ENCODE peak calls at places on chromosomes 6 and 20, in six cellular contexts. Z is heart right ventricle, U is coronary artery, Y is choroid plexus epithelial cell, G is brain microvascular endothelial cell, Q is upper lobe of left lung. D is an unnamed sample.
A peak's percentile ranks its signal among the peaks of the same experiment; 100 is the strongest.

GRCh38 chr20:10673176-10673830 is 496 bp downstream of the JAG1 start:
- DNase-seq in U (no peak), Z (no peak), G (no peak), Q (no peak), Y (peak; percentile 69), D (no peak)

GRCh38 chr20:19252670-19253120 is 40.3 kb downstream of the SLC24A3 start:
- DNase-seq in Z (no peak), U (no peak), G (no peak), Q (peak; percentile 86), Y (peak; percentile 73), D (no peak)

GRCh38 chr6:166769648-166770047 is 142.6 kb upstream of the RPS6KA2 start:
- DNase-seq in U (no peak), G (no peak), Q (no peak), Y (no peak), Z (no peak), D (no peak)

GRCh38 chr20:62566266-62566665 is 76.0 kb upstream of the SLCO4A1 start:
- DNase-seq in U (no peak), G (no peak), Y (no peak), Q (no peak), Z (no peak), D (no peak)

GRCh38 chr6:40674170-40674569 is 87.0 kb upstream of the LRFN2 start:
- DNase-seq in Z (no peak), Q (no peak), G (no peak), Y (no peak), U (no peak), D (no peak)

GRCh38 chr20:3616250-3616649 is 46.9 kb downstream of the GFRA4 start:
- DNase-seq in Z (peak; percentile 29), Q (peak; percentile 79), U (no peak), G (no peak), Y (peak; percentile 14), D (peak; percentile 22)

GRCh38 chr20:63567132-63567381 is 7.0 kb downstream of the HELZ2 start:
- DNase-seq in G (no peak), Q (no peak), Z (no peak), U (no peak), Y (no peak), D (no peak)

GRCh38 chr6:139768196-139768595 is 393.7 kb upstream of the CITED2 start:
- DNase-seq in Z (no peak), U (no peak), Q (no peak), G (no peak), Y (no peak), D (no peak)

GRCh38 chr20:48776306-48776705 is 51.5 kb downstream of the PREX1 start:
- DNase-seq in G (peak; percentile 84), U (no peak), Y (peak; percentile 93), Z (no peak), Q (no peak), D (peak; percentile 68)

GRCh38 chr6:169454204-169454871 is 200.7 kb upstream of the THBS2 start:
- DNase-seq in Q (no peak), Z (no peak), Y (peak; percentile 98), U (no peak), G (peak; percentile 92), D (peak; percentile 43)

GRCh38 chr6:147769496-147770087 is 261.1 kb downstream of the SAMD5 start:
- DNase-seq in Q (no peak), G (no peak), U (no peak), Z (no peak), Y (no peak), D (no peak)

GRCh38 chr20:37364013-37364926 is 18.3 kb downstream of the SRC start:
- DNase-seq in G (no peak), Q (no peak), U (peak; percentile 66), Y (no peak), Z (no peak), D (no peak)

GRCh38 chr20:4720121-4720976 is 1.4 kb upstream of the PRND start:
- DNase-seq in Y (peak; percentile 80), U (no peak), Z (peak; percentile 83), G (peak; percentile 40), Q (peak; percentile 71), D (peak; percentile 81)

GRCh38 chr20:53202781-53203180 is 230.6 kb downstream of the TSHZ2 start:
- DNase-seq in Q (no peak), Z (no peak), G (no peak), Y (no peak), U (no peak), D (no peak)

GRCh38 chr6:37314803-37315515 is 38.8 kb upstream of the RNF8 start:
- DNase-seq in G (peak; percentile 44), Z (peak; percentile 23), Y (peak; percentile 87), Q (peak; percentile 30), U (no peak), D (peak; percentile 46)

GRCh38 chr20:40251284-40251932 is 437.6 kb downstream of the MAFB start:
- DNase-seq in U (no peak), G (peak; percentile 10), Q (peak; percentile 33), Y (peak; percentile 54), Z (no peak), D (peak; percentile 25)

GRCh38 chr20:8933391-8933807 is 135.5 kb upstream of the PLCB4 start:
- DNase-seq in G (no peak), U (no peak), Q (no peak), Z (peak; percentile 51), Y (no peak), D (peak; percentile 11)

GRCh38 chr20:35956616-35957015 is 2.3 kb upstream of the SCAND1 start:
- DNase-seq in U (no peak), Q (peak; percentile 39), Z (no peak), G (no peak), Y (no peak), D (no peak)

GRCh38 chr20:62879275-62880146 is 17.9 kb upstream of the TCFL5 start:
- DNase-seq in Y (no peak), Q (no peak), U (no peak), Z (no peak), G (no peak), D (no peak)

GRCh38 chr6:151753581-151753980 is 53.9 kb upstream of the ESR1 start:
- DNase-seq in U (no peak), Q (no peak), Z (no peak), G (no peak), Y (no peak), D (no peak)

GRCh38 chr6:86535141-86535540 is 402.2 kb upstream of the HTR1E start:
- DNase-seq in G (no peak), Q (no peak), Z (no peak), Y (no peak), U (no peak), D (no peak)

GRCh38 chr6:71194730-71195129 is 93.9 kb upstream of the OGFRL1 start:
- DNase-seq in Y (peak; percentile 83), U (no peak), Z (no peak), Q (no peak), G (peak; percentile 4), D (peak; percentile 69)

GRCh38 chr20:57480444-57481152 is 44.3 kb downstream of the CTCFL start:
- DNase-seq in U (peak; percentile 28), Z (no peak), G (no peak), Q (no peak), Y (no peak), D (no peak)

GRCh38 chr6:153145591-153145990 is 14.5 kb upstream of the RGS17 start:
- DNase-seq in Y (no peak), Q (no peak), U (no peak), G (no peak), Z (no peak), D (no peak)

GRCh38 chr6:85364354-85364753 is 85.5 kb upstream of the NT5E start:
- DNase-seq in U (no peak), G (peak; percentile 67), Z (no peak), Q (no peak), Y (peak; percentile 67), D (peak; percentile 60)

GRCh38 chr6:50823130-50823920 is 4.7 kb downstream of the TFAP2B start:
- DNase-seq in G (no peak), Z (no peak), Q (no peak), Y (no peak), U (no peak), D (no peak)
- H3K4me3 ChIP-seq in G (no peak overlapping the region), Z (no peak overlapping the region), Q (no peak overlapping the region), Y (no peak overlapping the region), U (no peak overlapping the region), D (no peak overlapping the region)

GRCh38 chr6:15058200-15059070 is 187.4 kb upstream of the JARID2 start:
- DNase-seq in Z (no peak), G (no peak), Q (no peak), Y (no peak), U (no peak), D (no peak)
- TF ChIP-seq CTCF in Z (no peak), G (no peak), Q (no peak), Y (no peak), U (no peak), D (no peak)

DNA sequence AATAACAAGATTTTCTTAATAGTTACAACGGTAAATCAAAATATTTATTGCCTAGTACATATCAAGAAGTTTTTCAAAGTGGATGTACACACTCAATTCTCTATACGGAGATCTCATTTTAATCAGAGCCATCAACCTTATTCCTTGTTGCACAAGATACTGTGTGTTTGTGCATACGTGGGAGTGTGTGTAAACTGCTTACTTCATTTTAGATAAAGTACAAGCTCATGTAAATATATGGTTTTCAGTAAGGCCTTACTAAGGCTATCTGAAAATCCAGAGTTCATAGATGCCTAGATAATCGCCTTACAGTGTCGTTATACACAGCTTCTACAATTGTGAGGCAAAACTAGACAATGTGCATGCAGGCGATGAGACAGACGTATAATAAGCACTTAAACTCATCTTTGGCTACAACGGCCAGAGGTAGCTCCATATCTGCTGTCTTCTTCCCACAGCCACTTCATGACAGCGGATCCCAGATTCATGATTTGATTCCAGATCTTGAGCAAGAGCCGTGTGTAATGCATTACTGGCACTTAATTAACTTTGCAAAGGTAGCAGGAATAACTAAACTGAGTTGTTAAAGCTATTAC is 2.5 kb downstream of the PERP start:
- DNase-seq in G (no peak), Y (no peak), Q (no peak), Z (no peak), U (no peak), D (no peak)
- H3K4me3 ChIP-seq in G (no peak overlapping the region), Y (peak overlapping the region; percentile 23), Q (no peak overlapping the region), Z (peak overlapping the region; percentile 57), U (no peak overlapping the region), D (no peak overlapping the region)

GRCh38 chr6:138287144-138287955 is 69.1 kb upstream of the PBOV1 start:
- DNase-seq in U (no peak), Y (peak; percentile 24), Q (peak; percentile 75), G (peak; percentile 27), Z (no peak), D (peak; percentile 51)

GRCh38 chr6:138290563-138290962 is 72.3 kb upstream of the PBOV1 start:
- DNase-seq in Q (no peak), U (no peak), Z (no peak), Y (no peak), G (no peak), D (no peak)

GRCh38 chr6:138289739-138290138 is 71.4 kb upstream of the PBOV1 start:
- DNase-seq in G (no peak), Z (no peak), Q (no peak), Y (peak; percentile 23), U (no peak), D (no peak)

GRCh38 chr6:138285800-138286199 is 67.5 kb upstream of the PBOV1 start:
- DNase-seq in Y (no peak), U (no peak), Z (no peak), G (no peak), Q (no peak), D (no peak)

GRCh38 chr6:138286698-138287097 is 68.4 kb upstream of the PBOV1 start:
- DNase-seq in U (no peak), Y (no peak), G (no peak), Z (no peak), Q (no peak), D (no peak)
- TF ChIP-seq CTCF in U (no peak), Y (no peak), G (no peak), Z (no peak), Q (no peak), D (no peak)